ENCODE peak calls at places on chromosomes 16 and 17, in four cellular contexts. One of them, this sample, is unnamed.

GRCh38 chr17:33786478-33786877 is 468.6 kb upstream of the CCL2 start:
- DNase-seq in HT1080: no peak
- DNase-seq in CD4-positive, CD25-positive, alpha-beta regulatory T cell: no peak
- DNase-seq in SK-MEL-5: no peak
- DNase-seq in this sample: no peak

GRCh38 chr17:76000016-76000754 is 470 bp upstream of the CDK3 start:
- DNase-seq in HT1080: no peak
- DNase-seq in CD4-positive, CD25-positive, alpha-beta regulatory T cell: peak; percentile 49
- DNase-seq in SK-MEL-5: peak; percentile 78
- DNase-seq in this sample: peak; percentile 67

GRCh38 chr16:53357208-53357586 is 77.1 kb upstream of the RBL2 start:
- DNase-seq in HT1080: no peak
- DNase-seq in CD4-positive, CD25-positive, alpha-beta regulatory T cell: no peak
- DNase-seq in SK-MEL-5: no peak
- DNase-seq in this sample: no peak

GRCh38 chr17:80104321-80104955 is 3.1 kb downstream of the GAA start:
- DNase-seq in HT1080: peak; percentile 52
- DNase-seq in CD4-positive, CD25-positive, alpha-beta regulatory T cell: no peak
- DNase-seq in SK-MEL-5: no peak
- DNase-seq in this sample: no peak

GRCh38 chr17:700504-701094 is 14.0 kb downstream of the VPS53 start:
- DNase-seq in HT1080: no peak
- DNase-seq in CD4-positive, CD25-positive, alpha-beta regulatory T cell: peak; percentile 59
- DNase-seq in SK-MEL-5: peak; percentile 58
- DNase-seq in this sample: peak; percentile 35

GRCh38 chr17:19290047-19290705 is 53.0 kb downstream of the EPN2 start:
- DNase-seq in HT1080: no peak
- DNase-seq in CD4-positive, CD25-positive, alpha-beta regulatory T cell: no peak
- DNase-seq in SK-MEL-5: no peak
- DNase-seq in this sample: no peak

GRCh38 chr17:7348478-7349242 is 3.3 kb upstream of the KCTD11 start:
- DNase-seq in HT1080: no peak
- DNase-seq in CD4-positive, CD25-positive, alpha-beta regulatory T cell: no peak
- DNase-seq in SK-MEL-5: no peak
- DNase-seq in this sample: no peak

GRCh38 chr17:77958716-77959215 is 263 bp downstream of the TNRC6C start:
- DNase-seq in HT1080: no peak
- DNase-seq in CD4-positive, CD25-positive, alpha-beta regulatory T cell: no peak
- DNase-seq in SK-MEL-5: no peak
- DNase-seq in this sample: no peak

GRCh38 chr17:55496094-55496881 is 15.0 kb downstream of the SMIM36 start:
- DNase-seq in HT1080: no peak
- DNase-seq in CD4-positive, CD25-positive, alpha-beta regulatory T cell: no peak
- DNase-seq in SK-MEL-5: peak; percentile 20
- DNase-seq in this sample: no peak

GRCh38 chr16:28196331-28196987 is 15.3 kb downstream of the XPO6 start:
- DNase-seq in HT1080: no peak
- DNase-seq in CD4-positive, CD25-positive, alpha-beta regulatory T cell: no peak
- DNase-seq in SK-MEL-5: no peak
- DNase-seq in this sample: no peak

GRCh38 chr17:31394544-31394943 is 3.1 kb downstream of the RAB11FIP4 start:
- DNase-seq in HT1080: peak; percentile 42
- DNase-seq in CD4-positive, CD25-positive, alpha-beta regulatory T cell: peak; percentile 27
- DNase-seq in SK-MEL-5: peak; percentile 28
- DNase-seq in this sample: peak; percentile 44

GRCh38 chr16:180101-180920 is at the start of gene HBQ1:
- DNase-seq in HT1080: no peak
- DNase-seq in CD4-positive, CD25-positive, alpha-beta regulatory T cell: no peak
- DNase-seq in SK-MEL-5: peak; percentile 35
- DNase-seq in this sample: no peak

GRCh38 chr16:9102379-9102778 is 10.9 kb downstream of the HAPSTR1 start:
- DNase-seq in HT1080: peak; percentile 54
- DNase-seq in CD4-positive, CD25-positive, alpha-beta regulatory T cell: no peak
- DNase-seq in SK-MEL-5: no peak
- DNase-seq in this sample: peak; percentile 22

GRCh38 chr17:66540131-66540781 is 237.8 kb downstream of the PRKCA start:
- DNase-seq in HT1080: peak; percentile 95
- DNase-seq in CD4-positive, CD25-positive, alpha-beta regulatory T cell: no peak
- DNase-seq in SK-MEL-5: peak; percentile 99
- DNase-seq in this sample: peak; percentile 85

GRCh38 chr17:38402897-38403296 is 25.4 kb upstream of the ARHGAP23 start:
- DNase-seq in HT1080: no peak
- DNase-seq in CD4-positive, CD25-positive, alpha-beta regulatory T cell: no peak
- DNase-seq in SK-MEL-5: no peak
- DNase-seq in this sample: no peak

GRCh38 chr17:35080536-35080935 is 17.0 kb upstream of the RFFL start:
- DNase-seq in HT1080: no peak
- DNase-seq in CD4-positive, CD25-positive, alpha-beta regulatory T cell: no peak
- DNase-seq in SK-MEL-5: no peak
- DNase-seq in this sample: no peak

GRCh38 chr17:50169881-50170459 is 4.2 kb downstream of the SGCA start:
- DNase-seq in HT1080: no peak
- DNase-seq in CD4-positive, CD25-positive, alpha-beta regulatory T cell: no peak
- DNase-seq in SK-MEL-5: no peak
- DNase-seq in this sample: no peak

GRCh38 chr16:11572301-11572995 is 14.3 kb downstream of the LITAF start:
- DNase-seq in HT1080: no peak
- DNase-seq in CD4-positive, CD25-positive, alpha-beta regulatory T cell: peak; percentile 74
- DNase-seq in SK-MEL-5: no peak
- DNase-seq in this sample: no peak

GRCh38 chr17:64783556-64784352 is 121.6 kb upstream of the SMURF2 start:
- DNase-seq in HT1080: no peak
- DNase-seq in CD4-positive, CD25-positive, alpha-beta regulatory T cell: no peak
- DNase-seq in SK-MEL-5: no peak
- DNase-seq in this sample: no peak

GRCh38 chr16:47978491-47979490 is 177.0 kb downstream of the ABCC12 start:
- DNase-seq in HT1080: no peak
- DNase-seq in CD4-positive, CD25-positive, alpha-beta regulatory T cell: no peak
- DNase-seq in SK-MEL-5: no peak
- DNase-seq in this sample: no peak

GRCh38 chr17:58487589-58488427 is at the start of gene HSF5:
- DNase-seq in HT1080: no peak
- DNase-seq in CD4-positive, CD25-positive, alpha-beta regulatory T cell: peak; percentile 84
- DNase-seq in SK-MEL-5: no peak
- DNase-seq in this sample: no peak

GRCh38 chr16:80027007-80027965 is 426.7 kb upstream of the MAF start:
- DNase-seq in HT1080: peak; percentile 99
- DNase-seq in CD4-positive, CD25-positive, alpha-beta regulatory T cell: peak; percentile 2
- DNase-seq in SK-MEL-5: peak; percentile 54
- DNase-seq in this sample: peak; percentile 86

GRCh38 chr16:2830355-2830695 is 222 bp downstream of the ZG16B start:
- DNase-seq in HT1080: no peak
- DNase-seq in CD4-positive, CD25-positive, alpha-beta regulatory T cell: no peak
- DNase-seq in SK-MEL-5: no peak
- DNase-seq in this sample: no peak

GRCh38 chr17:60082946-60083471 is 4.3 kb upstream of the HEATR6 start:
- DNase-seq in HT1080: no peak
- DNase-seq in CD4-positive, CD25-positive, alpha-beta regulatory T cell: no peak
- DNase-seq in SK-MEL-5: no peak
- DNase-seq in this sample: no peak

GRCh38 chr17:74446551-74447500 is 14.9 kb downstream of the GPRC5C start:
- DNase-seq in HT1080: no peak
- DNase-seq in CD4-positive, CD25-positive, alpha-beta regulatory T cell: no peak
- DNase-seq in SK-MEL-5: no peak
- DNase-seq in this sample: no peak

GRCh38 chr17:39599006-39599664 is 8.6 kb downstream of the NEUROD2 start:
- DNase-seq in HT1080: no peak
- DNase-seq in CD4-positive, CD25-positive, alpha-beta regulatory T cell: no peak
- DNase-seq in SK-MEL-5: no peak
- DNase-seq in this sample: no peak

GRCh38 chr16:77898671-77899211 is 110.4 kb downstream of the VAT1L start:
- DNase-seq in HT1080: no peak
- DNase-seq in CD4-positive, CD25-positive, alpha-beta regulatory T cell: no peak
- DNase-seq in SK-MEL-5: no peak
- DNase-seq in this sample: no peak

This sample was measured in PC-3.